ENCODE peak calls at places on chromosomes 16 and 17, in six cellular contexts. S is astrocyte of the spinal cord, A is IMR-90, E is Peyer's patch, R is upper lobe of right lung, O is HCT116. X is an unnamed sample.

GRCh38 chr17:2266045-2266864 is 37.3 kb downstream of the SMG6 start:
- DNase-seq in S (no peak), A (no peak), E (no peak), R (no peak), O (no peak), X (no peak)

GRCh38 chr17:45222994-45223540 is 1.4 kb downstream of the FMNL1 start:
- DNase-seq in S (no peak), A (no peak), E (no peak), R (no peak), O (no peak), X (no peak)

GRCh38 chr16:68233835-68234187 is 2.1 kb downstream of the ESRP2 start:
- DNase-seq in S (no peak), A (no peak), E (no peak), R (no peak), O (no peak), X (no peak)

GRCh38 chr17:50234581-50234980 is 33.1 kb upstream of the COL1A1 start:
- DNase-seq in S (no peak), A (no peak), E (no peak), R (no peak), O (no peak), X (peak)

GRCh38 chr17:76137351-76138233 is 3.5 kb downstream of the FOXJ1 start:
- DNase-seq in S (no peak), A (no peak), E (no peak), R (no peak), O (no peak), X (no peak)

GRCh38 chr17:78671607-78672404 is 94.6 kb upstream of the DNAH17 start:
- DNase-seq in S (peak), A (peak), E (no peak), R (peak), O (no peak), X (peak)

GRCh38 chr17:10697092-10698081 is at the start of the genes ADPRM and SCO1:
- DNase-seq in S (peak), A (peak), E (peak), R (peak), O (peak), X (peak)

GRCh38 chr16:85879975-85880831 is 18.8 kb upstream of the IRF8 start:
- DNase-seq in S (no peak), A (no peak), E (no peak), R (no peak), O (no peak), X (no peak)

GRCh38 chr17:67520916-67521772 is 144.1 kb downstream of the PITPNC1 start:
- DNase-seq in S (no peak), A (peak), E (no peak), R (no peak), O (no peak), X (no peak)

GRCh38 chr17:39774043-39774442 is 36.3 kb downstream of the GRB7 start:
- DNase-seq in S (no peak), A (no peak), E (no peak), R (no peak), O (no peak), X (no peak)

GRCh38 chr16:85592700-85593502 is 20.2 kb upstream of the GSE1 start:
- DNase-seq in S (no peak), A (peak), E (no peak), R (no peak), O (no peak), X (peak)

GRCh38 chr16:6446370-6446769 is 886.3 kb upstream of the RBFOX1 start:
- DNase-seq in S (no peak), A (no peak), E (no peak), R (no peak), O (no peak), X (no peak)

GRCh38 chr16:53782148-53782547 is 78.2 kb downstream of the FTO start:
- DNase-seq in S (no peak), A (no peak), E (no peak), R (no peak), O (no peak), X (no peak)

GRCh38 chr16:82638095-82638798 is 11.5 kb downstream of the CDH13 start:
- DNase-seq in S (peak), A (peak), E (no peak), R (no peak), O (no peak), X (peak)

GRCh38 chr17:5757306-5757907 is 173.1 kb upstream of the NLRP1 start:
- DNase-seq in S (no peak), A (no peak), E (no peak), R (no peak), O (no peak), X (no peak)

GRCh38 chr17:75753514-75754377 is 11.2 kb downstream of the GALK1 start:
- DNase-seq in S (peak), A (peak), E (peak), R (peak), O (no peak), X (peak)

GRCh38 chr17:60971515-60972369 is 294.1 kb downstream of the BCAS3 start:
- DNase-seq in S (peak), A (peak), E (no peak), R (no peak), O (peak), X (peak)

GRCh38 chr17:37642706-37643105 is 540 bp downstream of the DDX52 start:
- DNase-seq in S (peak), A (peak), E (no peak), R (no peak), O (no peak), X (peak)

GRCh38 chr16:85205747-85206471 is 93.6 kb upstream of the CIBAR2 start:
- DNase-seq in S (no peak), A (peak), E (no peak), R (no peak), O (no peak), X (peak)

GRCh38 chr17:39208893-39209292 is 8.8 kb downstream of the RPL19 start:
- DNase-seq in S (no peak), A (no peak), E (peak), R (peak), O (no peak), X (no peak)

GRCh38 chr16:180101-180920 is at the start of gene HBQ1:
- DNase-seq in S (peak), A (no peak), E (no peak), R (no peak), O (no peak), X (peak)
- H3K4me3 ChIP-seq in S (peak), A (peak), E (peak), R (peak), O (no peak), X (peak)

GRCh38 chr16:89688395-89688794 is 1.9 kb downstream of the CDK10 start:
- DNase-seq in S (no peak), A (no peak), E (no peak), R (no peak), O (no peak), X (no peak)

GRCh38 chr16:89689142-89689541 is 2.7 kb downstream of the CDK10 start:
- DNase-seq in S (no peak), A (no peak), E (no peak), R (no peak), O (no peak), X (no peak)

GRCh38 chr16:89687092-89687940 is 827 bp downstream of the CDK10 start:
- DNase-seq in S (peak), A (peak), E (peak), R (no peak), O (no peak), X (peak)

GRCh38 chr16:89686520-89687091 is at the start of gene CDK10:
- DNase-seq in S (peak), A (peak), E (peak), R (peak), O (peak), X (peak)

DNA sequence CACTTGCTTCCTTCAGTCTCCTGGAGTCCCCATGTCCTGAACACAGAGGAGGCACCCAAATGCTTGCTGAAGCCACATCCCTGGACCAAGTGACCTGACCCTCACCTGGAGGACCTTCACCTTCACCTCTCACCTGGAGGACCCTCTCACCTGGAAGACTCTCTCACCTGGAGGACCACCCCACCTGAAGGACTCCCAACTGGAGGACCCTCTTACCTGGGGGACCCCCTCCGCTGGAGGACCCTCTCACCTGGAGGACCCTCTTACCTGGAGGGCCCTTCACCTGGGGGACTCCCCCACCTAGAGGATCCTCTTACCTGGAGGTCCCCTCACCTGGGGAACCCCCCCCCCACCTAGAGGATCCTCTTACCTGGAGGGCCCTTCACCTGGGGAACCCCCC is 573 bp upstream of the CDK10 start:
- DNase-seq in S (no peak), A (no peak), E (no peak), R (no peak), O (no peak), X (no peak)
- H3K4me3 ChIP-seq in S (no peak), A (no peak), E (no peak), R (no peak), O (peak), X (no peak)

GRCh38 chr17:48722201-48722907 is at the start of gene PRAC1:
- DNase-seq in S (no peak), A (no peak), E (no peak), R (no peak), O (no peak), X (no peak)

GRCh38 chr17:48725005-48725293 is 2.0 kb downstream of the PRAC2 start:
- DNase-seq in S (no peak), A (no peak), E (no peak), R (no peak), O (no peak), X (no peak)

GRCh38 chr17:48724241-48725004 is 1.4 kb downstream of the PRAC2 start:
- DNase-seq in S (peak), A (peak), E (peak), R (peak), O (peak), X (peak)

GRCh38 chr17:48723555-48724239 is 712 bp downstream of the PRAC2 start:
- DNase-seq in S (no peak), A (no peak), E (peak), R (no peak), O (no peak), X (no peak)

GRCh38 chr17:48722924-48723554 is at the start of gene PRAC2:
- DNase-seq in S (no peak), A (no peak), E (no peak), R (no peak), O (no peak), X (no peak)
- H3K4me3 ChIP-seq in S (no peak), A (no peak), E (no peak), R (peak), O (no peak), X (no peak)

DNA sequence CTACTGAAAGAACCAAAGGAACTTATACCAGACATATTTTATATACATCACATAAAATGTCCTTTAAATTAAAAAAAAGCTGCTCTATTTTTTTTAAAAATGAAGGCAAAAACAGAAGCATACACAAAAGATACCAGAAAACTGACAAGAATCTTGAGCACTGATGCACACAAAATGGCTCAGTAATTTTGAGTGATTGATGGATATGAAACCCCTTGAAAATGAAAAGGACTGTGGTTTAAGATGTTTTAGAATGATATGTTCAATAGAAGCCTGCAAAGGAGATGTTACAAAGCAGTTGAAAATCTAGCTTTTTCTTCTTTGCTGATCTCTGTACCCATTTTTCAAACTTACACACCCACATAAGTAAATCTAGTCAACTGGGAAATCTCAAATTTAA is 2.7 kb downstream of the C16orf87 start:
- DNase-seq in S (no peak), A (no peak), E (no peak), R (no peak), O (no peak), X (no peak)
- H3K4me3 ChIP-seq in S (no peak), A (no peak), E (no peak), R (no peak), O (no peak), X (no peak)

GRCh38 chr17:36629252-36629847 is 28.0 kb downstream of the MRM1 start:
- DNase-seq in S (peak), A (peak), E (peak), R (peak), O (peak), X (peak)
- H3K4me3 ChIP-seq in S (no peak), A (no peak), E (no peak), R (no peak), O (no peak), X (no peak)

X was measured in cardiac fibroblast.